ENCODE peak calls at places on chromosomes 4 and X, in nine cellular contexts. T is psoas muscle; C is CD8-positive, alpha-beta T cell; E is A549; I is naive thymus-derived CD4-positive, alpha-beta T cell; L is aorta; Y is CD8-positive, alpha-beta memory T cell; Z is heart left ventricle; D is small intestine. J is an unnamed sample.
A peak's percentile ranks its signal among the peaks of the same experiment; 100 is the strongest.

GRCh38 chr4:101475246-101475645 is 127.9 kb upstream of the PPP3CA start:
- DNase-seq in D (no peak), C (no peak), E (no peak), T (no peak), Z (no peak), L (no peak), Y (no peak), I (no peak), J (no peak)

GRCh38 chr4:151195801-151196200 is 81.2 kb upstream of the PRSS48 start:
- DNase-seq in D (no peak), I (no peak), Y (no peak), L (no peak), T (no peak), C (no peak), Z (no peak), E (peak; percentile 9), J (no peak)

GRCh38 chr4:108846568-108846967 is 83.7 kb upstream of the ETNPPL start:
- DNase-seq in Y (no peak), E (no peak), I (no peak), C (no peak), Z (no peak), T (no peak), D (no peak), L (no peak), J (no peak)

GRCh38 chr4:3306465-3306864 is 13.6 kb downstream of the RGS12 start:
- DNase-seq in I (no peak), T (no peak), Z (no peak), D (no peak), E (no peak), Y (peak; percentile 31), L (peak; percentile 67), C (no peak), J (peak; percentile 28)

GRCh38 chrX:12227412-12228041 is 89.3 kb downstream of the FRMPD4 start:
- DNase-seq in Z (no peak), I (no peak), L (no peak), Y (no peak), T (no peak), D (no peak), C (no peak), E (no peak), J (no peak)

GRCh38 chrX:150032742-150033141 is 94.5 kb upstream of the EOLA2 start:
- DNase-seq in E (no peak), C (no peak), I (no peak), Y (no peak), D (peak; percentile 55), L (no peak), T (no peak), Z (no peak), J (no peak)

GRCh38 chrX:119756926-119757635 is 1.3 kb upstream of the SOWAHD start:
- DNase-seq in D (peak; percentile 47), L (no peak), I (no peak), T (no peak), C (no peak), E (no peak), Y (no peak), Z (no peak), J (no peak)

GRCh38 chrX:118536687-118537461 is 41.3 kb downstream of the DOCK11 start:
- DNase-seq in D (peak; percentile 6), Z (no peak), I (peak; percentile 52), C (peak; percentile 13), T (no peak), E (peak; percentile 14), L (no peak), Y (peak; percentile 60), J (no peak)

GRCh38 chr4:139301821-139302611 is at the start of gene NDUFC1:
- DNase-seq in Z (peak; percentile 51), C (peak; percentile 48), Y (peak; percentile 81), I (peak; percentile 68), E (peak; percentile 58), T (peak; percentile 51), L (peak; percentile 85), D (peak; percentile 70), J (peak; percentile 67)

GRCh38 chr4:16641971-16642370 is 256.5 kb downstream of the LDB2 start:
- DNase-seq in I (no peak), D (no peak), Y (no peak), E (no peak), T (no peak), Z (no peak), L (no peak), C (no peak), J (no peak)

GRCh38 chrX:129523076-129524055 is at the start of gene SMARCA1:
- DNase-seq in Z (peak; percentile 56), T (peak; percentile 25), L (peak; percentile 81), I (no peak), E (peak; percentile 67), C (no peak), D (no peak), Y (no peak), J (peak; percentile 50)

GRCh38 chr4:36213956-36214355 is 30.4 kb downstream of the ARAP2 start:
- DNase-seq in C (no peak), T (no peak), Y (no peak), E (no peak), L (no peak), Z (no peak), I (no peak), D (no peak), J (no peak)

GRCh38 chr4:183721207-183722081 is 62.4 kb downstream of the TRAPPC11 start:
- DNase-seq in Z (peak; percentile 59), Y (no peak), L (peak; percentile 84), I (peak; percentile 43), E (peak; percentile 60), C (no peak), T (peak; percentile 66), D (peak; percentile 92), J (peak; percentile 80)

GRCh38 chr4:114378306-114378903 is 220.2 kb upstream of the UGT8 start:
- DNase-seq in T (no peak), C (no peak), L (no peak), Y (no peak), E (no peak), Z (no peak), I (no peak), D (peak; percentile 59), J (no peak)

GRCh38 chr4:40719008-40719623 is 30.6 kb upstream of the NSUN7 start:
- DNase-seq in Z (no peak), Y (no peak), L (no peak), D (peak; percentile 90), I (no peak), E (peak; percentile 46), T (no peak), C (no peak), J (no peak)

GRCh38 chrX:1442016-1442665 is 10.6 kb downstream of the ASMTL start:
- DNase-seq in D (no peak), I (no peak), E (no peak), C (no peak), L (peak; percentile 46), T (no peak), Z (peak; percentile 1), Y (no peak), J (peak; percentile 36)

GRCh38 chr4:10184501-10184938 is 67.9 kb upstream of the WDR1 start:
- DNase-seq in L (no peak), E (no peak), D (no peak), Z (no peak), I (no peak), Y (no peak), C (no peak), T (no peak), J (no peak)

GRCh38 chrX:115689931-115690330 is 129.0 kb downstream of the PLS3 start:
- DNase-seq in T (no peak), C (no peak), I (no peak), E (no peak), Y (no peak), Z (no peak), D (no peak), L (no peak), J (no peak)

GRCh38 chr4:145034727-145035211 is 63.2 kb downstream of the ANAPC10 start:
- DNase-seq in L (no peak), C (no peak), E (no peak), T (peak; percentile 44), I (no peak), D (no peak), Z (no peak), Y (no peak), J (no peak)

GRCh38 chrX:115040417-115040816 is 23.0 kb upstream of the IL13RA2 start:
- DNase-seq in L (no peak), T (no peak), Z (no peak), D (no peak), I (no peak), Y (no peak), E (no peak), C (no peak), J (no peak)

GRCh38 chr4:38179690-38180299 is 219.6 kb downstream of the PTTG2 start:
- DNase-seq in Z (peak; percentile 76), L (peak; percentile 85), Y (peak; percentile 81), C (peak; percentile 67), E (no peak), I (peak; percentile 76), T (no peak), D (peak; percentile 91), J (peak; percentile 62)
- H3K27ac ChIP-seq in Z (no peak overlapping the region), L (no peak overlapping the region), Y (no peak overlapping the region), C (no peak overlapping the region), E (no peak overlapping the region), I (no peak overlapping the region), T (no peak overlapping the region), D (peak overlapping the region; percentile 14), J (no peak overlapping the region)

GRCh38 chr4:54542119-54542438 is 115.7 kb upstream of the KIT start:
- DNase-seq in Y (no peak), I (no peak), C (no peak), D (no peak), E (no peak), T (no peak), L (no peak), Z (no peak), J (no peak)
- H3K27ac ChIP-seq in Y (no peak overlapping the region), I (no peak overlapping the region), C (no peak overlapping the region), D (no peak overlapping the region), E (no peak overlapping the region), T (no peak overlapping the region), L (no peak overlapping the region), Z (no peak overlapping the region), J (no peak overlapping the region)

DNA sequence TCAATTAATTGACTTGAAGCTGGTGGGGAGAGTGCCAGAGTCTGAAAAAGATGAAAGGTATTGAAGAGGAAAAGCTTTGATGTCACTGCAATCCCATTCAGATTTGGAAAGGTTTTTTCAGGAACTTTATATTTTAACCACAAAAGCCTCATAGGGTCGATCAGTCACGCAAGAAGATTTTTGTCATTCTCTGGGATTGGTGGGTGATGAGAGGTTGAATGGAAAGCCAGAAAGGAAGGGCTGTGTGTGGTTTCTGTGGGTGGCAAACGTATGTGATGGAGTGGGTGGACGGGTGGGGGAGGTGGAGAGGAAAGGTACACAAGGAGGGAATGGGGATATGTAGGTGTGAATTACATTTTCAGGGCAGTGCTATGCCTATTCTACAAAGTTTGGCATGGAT is 173.8 kb upstream of the SCML1 start:
- DNase-seq in E (no peak), Y (no peak), C (no peak), L (no peak), I (no peak), Z (no peak), T (no peak), D (no peak), J (no peak)
- H3K27ac ChIP-seq in E (no peak overlapping the region), Y (no peak overlapping the region), C (no peak overlapping the region), L (no peak overlapping the region), I (no peak overlapping the region), Z (no peak overlapping the region), T (no peak overlapping the region), D (no peak overlapping the region), J (no peak overlapping the region)

DNA sequence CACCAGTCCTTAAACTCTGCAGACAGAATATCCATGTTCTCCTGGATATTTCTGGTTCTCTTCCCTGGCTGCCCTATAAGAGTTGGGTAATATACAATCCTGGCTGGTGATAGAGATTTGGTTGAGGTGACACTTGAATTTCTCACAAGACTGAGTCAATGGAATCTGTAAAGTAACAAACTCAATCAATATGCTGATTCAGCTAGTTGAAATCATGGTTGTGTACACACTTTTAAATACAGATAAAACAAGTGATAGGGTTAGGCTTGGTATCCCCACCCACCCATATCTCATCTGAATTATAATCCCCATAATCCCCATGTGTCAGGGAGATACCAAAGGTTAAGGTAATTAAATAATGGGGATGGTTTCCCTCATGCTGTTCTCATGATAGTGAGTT is 349.3 kb upstream of the MAD2L1 start:
- DNase-seq in D (no peak), Y (no peak), I (no peak), C (no peak), T (no peak), L (no peak), Z (no peak), E (no peak), J (no peak)
- H3K27ac ChIP-seq in D (no peak overlapping the region), Y (no peak overlapping the region), I (no peak overlapping the region), C (no peak overlapping the region), T (no peak overlapping the region), L (no peak overlapping the region), Z (no peak overlapping the region), E (no peak overlapping the region), J (no peak overlapping the region)